ENCODE peak calls at places on chromosome 13, in six cellular contexts. One of them, this sample, is unnamed.

GRCh38 chr13:66887088-66887487 is 343.0 kb downstream of the PCDH9 start:
- DNase-seq in AG04450: peak; percentile 10
- DNase-seq in CD4-positive, alpha-beta T cell: no peak
- DNase-seq in astrocyte: peak; percentile 78
- DNase-seq in HCT116: no peak
- DNase-seq in WTC11: no peak
- DNase-seq in this sample: no peak

GRCh38 chr13:75478659-75479058 is 3.3 kb downstream of the TBC1D4 start:
- DNase-seq in AG04450: no peak
- DNase-seq in CD4-positive, alpha-beta T cell: no peak
- DNase-seq in astrocyte: no peak
- DNase-seq in HCT116: no peak
- DNase-seq in WTC11: no peak
- DNase-seq in this sample: no peak

GRCh38 chr13:23621316-23621645 is 51.1 kb downstream of the TNFRSF19 start:
- DNase-seq in AG04450: peak; percentile 55
- DNase-seq in CD4-positive, alpha-beta T cell: no peak
- DNase-seq in astrocyte: peak; percentile 96
- DNase-seq in HCT116: no peak
- DNase-seq in WTC11: no peak
- DNase-seq in this sample: no peak

GRCh38 chr13:82758056-82758455 is 1124.2 kb downstream of the SLITRK1 start:
- DNase-seq in AG04450: no peak
- DNase-seq in CD4-positive, alpha-beta T cell: no peak
- DNase-seq in astrocyte: no peak
- DNase-seq in HCT116: peak; percentile 7
- DNase-seq in WTC11: peak; percentile 61
- DNase-seq in this sample: peak; percentile 6

GRCh38 chr13:73466561-73466960 is 407.8 kb downstream of the KLF5 start:
- DNase-seq in AG04450: no peak
- DNase-seq in CD4-positive, alpha-beta T cell: no peak
- DNase-seq in astrocyte: peak; percentile 17
- DNase-seq in HCT116: no peak
- DNase-seq in WTC11: no peak
- DNase-seq in this sample: no peak

GRCh38 chr13:23790591-23791170 is 98.5 kb downstream of the MIPEP start:
- DNase-seq in AG04450: no peak
- DNase-seq in CD4-positive, alpha-beta T cell: no peak
- DNase-seq in astrocyte: peak; percentile 96
- DNase-seq in HCT116: no peak
- DNase-seq in WTC11: no peak
- DNase-seq in this sample: no peak

GRCh38 chr13:72689181-72689696 is 38.2 kb downstream of the MZT1 start:
- DNase-seq in AG04450: no peak
- DNase-seq in CD4-positive, alpha-beta T cell: no peak
- DNase-seq in astrocyte: peak; percentile 64
- DNase-seq in HCT116: no peak
- DNase-seq in WTC11: no peak
- DNase-seq in this sample: no peak

GRCh38 chr13:102707465-102707864 is 12.6 kb upstream of the METTL21C start:
- DNase-seq in AG04450: peak; percentile 68
- DNase-seq in CD4-positive, alpha-beta T cell: no peak
- DNase-seq in astrocyte: peak; percentile 91
- DNase-seq in HCT116: no peak
- DNase-seq in WTC11: no peak
- DNase-seq in this sample: no peak

GRCh38 chr13:41696163-41697003 is 239.0 kb downstream of the RGCC start:
- DNase-seq in AG04450: peak; percentile 33
- DNase-seq in CD4-positive, alpha-beta T cell: no peak
- DNase-seq in astrocyte: peak; percentile 99
- DNase-seq in HCT116: peak; percentile 61
- DNase-seq in WTC11: no peak
- DNase-seq in this sample: no peak

GRCh38 chr13:45331981-45332830 is 8.8 kb downstream of the TPT1 start:
- DNase-seq in AG04450: no peak
- DNase-seq in CD4-positive, alpha-beta T cell: no peak
- DNase-seq in astrocyte: peak; percentile 93
- DNase-seq in HCT116: peak; percentile 85
- DNase-seq in WTC11: no peak
- DNase-seq in this sample: no peak

GRCh38 chr13:23020246-23020843 is 160.4 kb upstream of the SGCG start:
- DNase-seq in AG04450: no peak
- DNase-seq in CD4-positive, alpha-beta T cell: no peak
- DNase-seq in astrocyte: peak; percentile 23
- DNase-seq in HCT116: peak; percentile 61
- DNase-seq in WTC11: peak; percentile 43
- DNase-seq in this sample: peak; percentile 42

GRCh38 chr13:78323848-78324247 is 279.5 kb downstream of the POU4F1 start:
- DNase-seq in AG04450: no peak
- DNase-seq in CD4-positive, alpha-beta T cell: no peak
- DNase-seq in astrocyte: peak; percentile 21
- DNase-seq in HCT116: no peak
- DNase-seq in WTC11: no peak
- DNase-seq in this sample: no peak

GRCh38 chr13:92896842-92897241 is 329.8 kb upstream of the GPC6 start:
- DNase-seq in AG04450: no peak
- DNase-seq in CD4-positive, alpha-beta T cell: no peak
- DNase-seq in astrocyte: peak; percentile 24
- DNase-seq in HCT116: no peak
- DNase-seq in WTC11: no peak
- DNase-seq in this sample: no peak

GRCh38 chr13:98133949-98134348 is 8.9 kb upstream of the FARP1 start:
- DNase-seq in AG04450: no peak
- DNase-seq in CD4-positive, alpha-beta T cell: no peak
- DNase-seq in astrocyte: no peak
- DNase-seq in HCT116: no peak
- DNase-seq in WTC11: no peak
- DNase-seq in this sample: peak; percentile 53

GRCh38 chr13:59681630-59682311 is 482.0 kb downstream of the DIAPH3 start:
- DNase-seq in AG04450: no peak
- DNase-seq in CD4-positive, alpha-beta T cell: no peak
- DNase-seq in astrocyte: no peak
- DNase-seq in HCT116: no peak
- DNase-seq in WTC11: no peak
- DNase-seq in this sample: no peak

GRCh38 chr13:85040176-85040660 is 759.0 kb downstream of the SLITRK6 start:
- DNase-seq in AG04450: no peak
- DNase-seq in CD4-positive, alpha-beta T cell: no peak
- DNase-seq in astrocyte: no peak
- DNase-seq in HCT116: no peak
- DNase-seq in WTC11: no peak
- DNase-seq in this sample: no peak

GRCh38 chr13:48094404-48094780 is 512 bp downstream of the MED4 start:
- DNase-seq in AG04450: no peak
- DNase-seq in CD4-positive, alpha-beta T cell: no peak
- DNase-seq in astrocyte: peak; percentile 1
- DNase-seq in HCT116: no peak
- DNase-seq in WTC11: no peak
- DNase-seq in this sample: peak; percentile 13

GRCh38 chr13:45575146-45575829 is 40.3 kb downstream of the ERICH6B start:
- DNase-seq in AG04450: no peak
- DNase-seq in CD4-positive, alpha-beta T cell: no peak
- DNase-seq in astrocyte: no peak
- DNase-seq in HCT116: no peak
- DNase-seq in WTC11: no peak
- DNase-seq in this sample: no peak

GRCh38 chr13:36862002-36862706 is 43.1 kb downstream of the RFXAP start:
- DNase-seq in AG04450: no peak
- DNase-seq in CD4-positive, alpha-beta T cell: no peak
- DNase-seq in astrocyte: peak; percentile 9
- DNase-seq in HCT116: no peak
- DNase-seq in WTC11: no peak
- DNase-seq in this sample: no peak

GRCh38 chr13:101916758-101917474 is 464.4 kb downstream of the ITGBL1 start:
- DNase-seq in AG04450: no peak
- DNase-seq in CD4-positive, alpha-beta T cell: no peak
- DNase-seq in astrocyte: no peak
- DNase-seq in HCT116: no peak
- DNase-seq in WTC11: peak; percentile 19
- DNase-seq in this sample: peak; percentile 11

GRCh38 chr13:41224113-41225110 is 30.0 kb upstream of the KBTBD7 start:
- DNase-seq in AG04450: peak; percentile 44
- DNase-seq in CD4-positive, alpha-beta T cell: no peak
- DNase-seq in astrocyte: peak; percentile 84
- DNase-seq in HCT116: no peak
- DNase-seq in WTC11: no peak
- DNase-seq in this sample: no peak

GRCh38 chr13:41649659-41650058 is 192.3 kb downstream of the RGCC start:
- DNase-seq in AG04450: no peak
- DNase-seq in CD4-positive, alpha-beta T cell: no peak
- DNase-seq in astrocyte: no peak
- DNase-seq in HCT116: peak; percentile 22
- DNase-seq in WTC11: peak; percentile 21
- DNase-seq in this sample: no peak

GRCh38 chr13:67278230-67278629 is 48.1 kb upstream of the PCDH9 start:
- DNase-seq in AG04450: peak; percentile 43
- DNase-seq in CD4-positive, alpha-beta T cell: no peak
- DNase-seq in astrocyte: peak; percentile 98
- DNase-seq in HCT116: no peak
- DNase-seq in WTC11: no peak
- DNase-seq in this sample: no peak

GRCh38 chr13:41056194-41056593 is 5.1 kb upstream of the WBP4 start:
- DNase-seq in AG04450: no peak
- DNase-seq in CD4-positive, alpha-beta T cell: no peak
- DNase-seq in astrocyte: no peak
- DNase-seq in HCT116: no peak
- DNase-seq in WTC11: no peak
- DNase-seq in this sample: no peak

GRCh38 chr13:27980280-27980998 is 8.1 kb downstream of the URAD start:
- DNase-seq in AG04450: no peak
- DNase-seq in CD4-positive, alpha-beta T cell: no peak
- DNase-seq in astrocyte: no peak
- DNase-seq in HCT116: no peak
- DNase-seq in WTC11: peak; percentile 49
- DNase-seq in this sample: no peak

GRCh38 chr13:98585398-98585754 is 8.5 kb upstream of the STK24 start:
- DNase-seq in AG04450: no peak
- DNase-seq in CD4-positive, alpha-beta T cell: no peak
- DNase-seq in astrocyte: no peak
- DNase-seq in HCT116: no peak
- DNase-seq in WTC11: no peak
- DNase-seq in this sample: no peak

GRCh38 chr13:48317511-48317981 is 14.0 kb downstream of the RB1 start:
- DNase-seq in AG04450: no peak
- DNase-seq in CD4-positive, alpha-beta T cell: no peak
- DNase-seq in astrocyte: no peak
- DNase-seq in HCT116: no peak
- DNase-seq in WTC11: no peak
- DNase-seq in this sample: no peak

DNA sequence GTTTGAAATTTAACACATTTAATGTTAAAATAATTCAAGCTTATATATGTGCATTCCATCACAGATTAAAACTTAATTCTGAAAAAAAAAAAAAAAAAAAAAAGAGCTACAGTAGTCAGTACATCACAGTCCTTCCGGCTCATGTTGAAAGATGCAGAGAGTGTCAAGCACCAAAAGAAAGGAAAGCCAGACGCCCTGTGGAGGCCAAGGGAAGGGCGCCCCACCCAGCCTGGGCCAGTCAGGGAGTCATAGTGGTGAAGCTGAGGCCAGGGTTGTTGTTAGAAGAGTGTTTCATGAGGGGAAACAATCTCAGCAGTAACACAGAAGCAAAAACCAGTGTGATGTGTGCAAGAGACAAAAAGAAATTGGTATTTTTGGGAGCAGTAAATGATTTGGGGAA is 375.3 kb downstream of the MTUS2 start:
- DNase-seq in AG04450: no peak
- DNase-seq in CD4-positive, alpha-beta T cell: no peak
- DNase-seq in astrocyte: no peak
- DNase-seq in HCT116: no peak
- DNase-seq in WTC11: no peak
- DNase-seq in this sample: no peak
- TF ChIP-seq CTCF in AG04450: no peak
- TF ChIP-seq CTCF in CD4-positive, alpha-beta T cell: no peak
- TF ChIP-seq CTCF in astrocyte: no peak
- TF ChIP-seq CTCF in HCT116: no peak
- TF ChIP-seq CTCF in WTC11: no peak
- TF ChIP-seq CTCF in this sample: no peak

GRCh38 chr13:38417727-38418126 is 68.1 kb downstream of the UFM1 start:
- DNase-seq in AG04450: no peak
- DNase-seq in CD4-positive, alpha-beta T cell: no peak
- DNase-seq in astrocyte: no peak
- DNase-seq in HCT116: no peak
- DNase-seq in WTC11: no peak
- DNase-seq in this sample: no peak
- TF ChIP-seq CTCF in AG04450: peak; percentile 31
- TF ChIP-seq CTCF in CD4-positive, alpha-beta T cell: no peak
- TF ChIP-seq CTCF in astrocyte: peak; percentile 29
- TF ChIP-seq CTCF in HCT116: peak; percentile 39
- TF ChIP-seq CTCF in WTC11: peak; percentile 24
- TF ChIP-seq CTCF in this sample: peak; percentile 17

GRCh38 chr13:31161583-31162150 is at the start of gene HSPH1:
- DNase-seq in AG04450: peak; percentile 92
- DNase-seq in CD4-positive, alpha-beta T cell: peak; percentile 97
- DNase-seq in astrocyte: peak; percentile 95
- DNase-seq in HCT116: peak; percentile 91
- DNase-seq in WTC11: peak; percentile 97
- DNase-seq in this sample: peak; percentile 95
- TF ChIP-seq CTCF in AG04450: peak; percentile 18
- TF ChIP-seq CTCF in CD4-positive, alpha-beta T cell: peak; percentile 13
- TF ChIP-seq CTCF in astrocyte: no peak
- TF ChIP-seq CTCF in HCT116: no peak
- TF ChIP-seq CTCF in WTC11: no peak
- TF ChIP-seq CTCF in this sample: peak; percentile 31

GRCh38 chr13:113667771-113668490 is 912 bp downstream of the GRK1 start:
- DNase-seq in AG04450: no peak
- DNase-seq in CD4-positive, alpha-beta T cell: no peak
- DNase-seq in astrocyte: no peak
- DNase-seq in HCT116: no peak
- DNase-seq in WTC11: peak; percentile 5
- DNase-seq in this sample: no peak
- TF ChIP-seq CTCF in AG04450: no peak
- TF ChIP-seq CTCF in CD4-positive, alpha-beta T cell: no peak
- TF ChIP-seq CTCF in astrocyte: no peak
- TF ChIP-seq CTCF in HCT116: no peak
- TF ChIP-seq CTCF in WTC11: no peak
- TF ChIP-seq CTCF in this sample: no peak

DNA sequence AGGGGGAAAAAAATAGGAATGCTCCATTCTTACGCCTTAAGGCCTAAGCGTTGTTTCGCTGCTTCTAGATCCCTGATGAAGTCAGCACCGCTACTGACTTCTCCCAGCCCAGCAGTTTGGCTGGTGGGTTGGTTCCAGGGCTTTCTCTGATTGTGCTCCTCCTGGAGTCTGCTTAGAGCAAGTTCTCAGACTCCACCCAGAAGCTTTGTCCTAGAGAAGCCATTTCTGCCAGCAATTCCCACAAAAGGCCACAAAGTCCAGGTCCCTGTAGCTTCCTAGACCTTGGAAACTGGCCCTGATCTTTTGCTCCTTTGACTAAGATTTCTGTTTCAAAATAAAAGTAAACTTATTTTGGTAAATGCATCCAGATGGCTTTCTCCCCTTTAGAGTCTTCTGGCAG is 65.4 kb downstream of the KCTD12 start:
- DNase-seq in AG04450: no peak
- DNase-seq in CD4-positive, alpha-beta T cell: no peak
- DNase-seq in astrocyte: no peak
- DNase-seq in HCT116: no peak
- DNase-seq in WTC11: no peak
- DNase-seq in this sample: no peak
- TF ChIP-seq CTCF in AG04450: no peak
- TF ChIP-seq CTCF in CD4-positive, alpha-beta T cell: no peak
- TF ChIP-seq CTCF in astrocyte: no peak
- TF ChIP-seq CTCF in HCT116: no peak
- TF ChIP-seq CTCF in WTC11: no peak
- TF ChIP-seq CTCF in this sample: no peak